ENCODE peak calls at places on chromosome 14, in ten cellular contexts. H is fibroblast of the aortic adventitia, Y is cardiac muscle cell, P is left ventricle myocardium inferior, X is astrocyte of the spinal cord, F is PC-9, W is dorsolateral prefrontal cortex, Q is endothelial cell of umbilical vein, O is sigmoid colon, G is upper lobe of right lung. S is an unnamed sample.

GRCh38 chr14:34170891-34171290 is 220.0 kb upstream of the EGLN3 start:
- DNase-seq in H (no peak), Y (no peak), P (no peak), X (no peak), F (no peak), W (no peak), Q (no peak), O (no peak), G (no peak), S (no peak)

GRCh38 chr14:76780360-76780759 is 19.1 kb downstream of the VASH1 start:
- DNase-seq in H (no peak), Y (no peak), P (no peak), X (no peak), F (no peak), W (no peak), Q (no peak), O (peak), G (no peak), S (no peak)

GRCh38 chr14:60008042-60008441 is 83.7 kb upstream of the PCNX4 start:
- DNase-seq in H (peak), Y (no peak), P (no peak), X (no peak), F (no peak), W (no peak), Q (no peak), O (no peak), G (no peak), S (no peak)

GRCh38 chr14:67483599-67484270 is 4.8 kb downstream of the TMEM229B start:
- DNase-seq in H (no peak), Y (no peak), P (no peak), X (no peak), F (no peak), W (no peak), Q (no peak), O (no peak), G (no peak), S (no peak)

GRCh38 chr14:74840603-74841030 is 35.3 kb downstream of the PROX2 start:
- DNase-seq in H (no peak), Y (no peak), P (no peak), X (no peak), F (no peak), W (no peak), Q (no peak), O (no peak), G (no peak), S (no peak)

GRCh38 chr14:67371247-67372148 is 11.4 kb downstream of the EIF2S1 start:
- DNase-seq in H (no peak), Y (no peak), P (no peak), X (no peak), F (no peak), W (no peak), Q (peak), O (no peak), G (no peak), S (peak)

GRCh38 chr14:57962293-57962996 is 96.6 kb upstream of the SLC35F4 start:
- DNase-seq in H (no peak), Y (peak), P (no peak), X (no peak), F (no peak), W (no peak), Q (no peak), O (no peak), G (no peak), S (no peak)

GRCh38 chr14:69712217-69712565 is 54.8 kb upstream of the SRSF5 start:
- DNase-seq in H (no peak), Y (no peak), P (no peak), X (peak), F (no peak), W (no peak), Q (no peak), O (no peak), G (no peak), S (no peak)

GRCh38 chr14:75176142-75176820 is at the start of gene TMED10:
- DNase-seq in H (peak), Y (peak), P (peak), X (peak), F (peak), W (peak), Q (peak), O (peak), G (peak), S (peak)

GRCh38 chr14:90381011-90381790 is 15.6 kb upstream of the CALM1 start:
- DNase-seq in H (peak), Y (peak), P (no peak), X (no peak), F (no peak), W (peak), Q (no peak), O (peak), G (no peak), S (no peak)
- TF ChIP-seq CTCF in H (no peak), Y (no peak), P (peak), X (no peak), F (no peak), W (peak), Q (no peak), O (peak), G (no peak), S (no peak)

GRCh38 chr14:64707661-64708060 is 3.4 kb downstream of the PLEKHG3 start:
- DNase-seq in H (peak), Y (no peak), P (no peak), X (peak), F (no peak), W (no peak), Q (no peak), O (peak), G (no peak), S (no peak)
- H3K4me3 ChIP-seq in H (no peak), Y (no peak), P (peak), X (no peak), F (no peak), W (peak), Q (no peak), O (peak), G (no peak), S (no peak)

GRCh38 chr14:103333754-103334643 is at the start of gene EIF5:
- DNase-seq in H (peak), Y (peak), P (peak), X (peak), F (peak), W (peak), Q (peak), O (peak), G (peak), S (peak)
- TF ChIP-seq CTCF in H (peak), Y (peak), P (peak), X (peak), F (no peak), W (peak), Q (no peak), O (peak), G (no peak), S (no peak)

GRCh38 chr14:24440606-24441399 is 1.8 kb downstream of the SDR39U1 start:
- DNase-seq in H (no peak), Y (no peak), P (no peak), X (no peak), F (no peak), W (no peak), Q (no peak), O (no peak), G (no peak), S (no peak)
- H3K4me3 ChIP-seq in H (peak), Y (no peak), P (no peak), X (no peak), F (peak), W (peak), Q (no peak), O (no peak), G (no peak), S (peak)

DNA sequence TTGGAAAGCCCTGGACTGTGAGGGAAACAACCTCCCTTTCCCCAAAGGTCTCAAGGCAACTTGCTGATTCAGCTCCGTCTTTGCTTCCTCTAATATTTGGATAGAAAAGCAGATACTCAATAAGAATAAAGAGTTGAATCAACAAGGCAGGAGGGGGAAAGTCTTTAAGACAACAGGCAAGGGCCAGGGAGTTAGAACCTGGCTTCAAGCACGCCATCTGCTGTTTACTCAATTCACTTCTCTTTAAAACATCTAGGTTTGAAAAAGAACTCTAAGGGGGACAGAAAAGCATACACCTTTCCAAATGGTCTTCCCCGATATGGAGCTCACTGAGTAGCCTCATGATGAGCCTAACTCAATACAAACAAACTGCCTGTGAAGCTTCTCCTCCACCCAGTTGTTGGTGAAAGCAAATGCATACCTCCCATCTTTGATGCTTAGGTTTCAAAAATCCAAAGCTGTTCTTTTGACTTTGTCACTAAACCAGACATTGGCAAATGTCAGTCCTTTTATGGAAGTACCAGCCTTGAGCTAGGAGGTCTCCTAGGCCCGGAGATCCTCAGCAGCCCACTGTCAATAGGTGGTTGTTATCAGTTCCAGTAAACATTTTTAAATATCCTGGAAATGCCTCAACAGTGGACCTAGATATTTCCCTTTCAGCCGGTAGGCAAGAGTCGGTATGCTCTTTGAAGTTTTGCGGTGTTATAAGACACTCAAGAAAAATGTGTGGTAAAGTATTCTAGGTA is 76.2 kb downstream of the SAMD4A start:
- DNase-seq in H (peak), Y (peak), P (no peak), X (peak), F (no peak), W (no peak), Q (no peak), O (no peak), G (no peak), S (no peak)
- TF ChIP-seq CTCF in H (peak), Y (peak), P (no peak), X (peak), F (no peak), W (no peak), Q (no peak), O (no peak), G (peak), S (peak)

GRCh38 chr14:24172871-24173281 is 996 bp downstream of the REC8 start:
- DNase-seq in H (no peak), Y (no peak), P (no peak), X (no peak), F (no peak), W (no peak), Q (no peak), O (no peak), G (no peak), S (no peak)

GRCh38 chr14:24176599-24176998 is 4.7 kb downstream of the REC8 start:
- DNase-seq in H (no peak), Y (no peak), P (no peak), X (no peak), F (no peak), W (no peak), Q (no peak), O (no peak), G (no peak), S (no peak)

GRCh38 chr14:24167527-24168114 is 4.3 kb upstream of the REC8 start:
- DNase-seq in H (peak), Y (no peak), P (no peak), X (no peak), F (no peak), W (no peak), Q (no peak), O (no peak), G (no peak), S (no peak)

GRCh38 chr14:24172261-24172860 is 481 bp downstream of the REC8 start:
- DNase-seq in H (no peak), Y (no peak), P (no peak), X (no peak), F (no peak), W (no peak), Q (no peak), O (no peak), G (no peak), S (no peak)

GRCh38 chr14:24171422-24172260 is at the start of gene REC8:
- DNase-seq in H (no peak), Y (peak), P (peak), X (peak), F (no peak), W (peak), Q (peak), O (peak), G (peak), S (no peak)
- H3K4me3 ChIP-seq in H (no peak), Y (peak), P (peak), X (peak), F (no peak), W (peak), Q (peak), O (peak), G (peak), S (no peak)

DNA sequence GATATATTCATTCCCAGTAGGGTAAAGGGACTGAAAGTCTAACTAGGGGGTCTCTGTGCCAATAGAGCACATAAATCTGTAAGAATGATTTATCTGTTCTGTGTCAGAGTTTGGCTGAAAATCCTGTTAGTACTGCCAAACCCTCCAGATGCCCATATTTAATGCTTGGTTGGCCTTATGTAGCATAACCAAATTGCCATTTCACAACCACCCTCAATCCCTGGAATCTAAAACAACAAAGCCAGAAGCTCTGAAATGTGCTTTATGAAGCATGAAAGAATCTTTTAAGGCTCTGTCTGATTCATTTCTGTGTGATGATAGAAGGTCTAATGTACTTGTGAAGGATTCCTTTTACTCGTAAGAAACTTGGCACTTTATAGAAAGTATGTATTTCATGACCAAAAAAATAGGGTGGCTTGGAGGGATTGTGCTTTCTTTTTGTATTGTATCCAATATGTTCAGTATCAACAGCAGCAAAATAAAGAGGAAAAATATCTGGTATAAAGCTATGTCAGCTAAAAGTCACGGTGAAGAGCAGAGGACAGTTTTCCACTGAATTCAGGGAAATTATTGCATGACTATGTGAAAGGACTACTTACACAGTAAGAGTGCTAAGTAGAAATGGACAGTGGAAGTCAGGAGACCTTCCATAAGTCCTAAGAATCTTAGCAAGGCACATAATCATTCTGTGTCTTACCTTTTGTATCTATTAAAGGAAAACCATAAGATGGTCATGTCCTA is 19.1 kb downstream of the TSHR start:
- DNase-seq in H (peak), Y (no peak), P (no peak), X (peak), F (no peak), W (no peak), Q (no peak), O (no peak), G (no peak), S (no peak)
- TF ChIP-seq CTCF in H (no peak), Y (no peak), P (no peak), X (no peak), F (no peak), W (no peak), Q (no peak), O (no peak), G (no peak), S (no peak)

DNA sequence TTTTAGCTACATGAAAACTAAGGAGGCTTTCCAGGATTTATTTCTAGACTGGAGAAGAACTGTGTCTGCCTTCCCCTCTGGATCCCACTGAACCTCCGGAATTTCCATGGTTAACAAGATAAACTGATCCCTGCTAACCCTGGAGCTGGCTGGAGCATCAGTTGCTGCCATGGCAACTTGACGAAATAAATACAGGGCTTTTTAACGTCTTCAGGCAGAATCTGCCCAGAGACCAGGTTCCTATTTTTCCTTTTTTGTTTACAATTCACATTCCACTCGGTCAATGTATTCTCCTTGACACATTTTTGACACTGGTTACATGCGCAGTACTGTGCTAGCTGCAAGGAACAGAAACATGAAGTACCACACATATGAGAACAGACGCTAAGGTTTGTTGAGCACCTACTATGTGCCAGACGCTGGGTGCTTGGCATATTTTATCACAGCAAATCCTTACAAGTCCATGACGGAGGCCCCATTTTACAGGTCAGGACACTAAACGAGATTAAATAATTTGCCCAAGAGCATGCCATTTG is 1.7 kb downstream of the C14orf132 start:
- DNase-seq in H (peak), Y (no peak), P (no peak), X (no peak), F (no peak), W (no peak), Q (no peak), O (no peak), G (no peak), S (no peak)
- H3K4me3 ChIP-seq in H (peak), Y (no peak), P (no peak), X (no peak), F (no peak), W (peak), Q (no peak), O (peak), G (peak), S (no peak)